ENCODE peak calls at places on chromosomes 5 and 9, in four cellular contexts. One of them, this sample, is unnamed.

GRCh38 chr9:89471390-89471789 is 26.5 kb downstream of the SEMA4D start:
- DNase-seq in NAMALWA: no peak
- DNase-seq in hypothalamus: no peak
- DNase-seq in AML-193: no peak
- DNase-seq in this sample: no peak

GRCh38 chr9:129380961-129381401 is 202.9 kb upstream of the IER5L start:
- DNase-seq in NAMALWA: no peak
- DNase-seq in hypothalamus: no peak
- DNase-seq in AML-193: no peak
- DNase-seq in this sample: no peak

GRCh38 chr9:6367128-6367741 is 39.1 kb downstream of the TPD52L3 start:
- DNase-seq in NAMALWA: no peak
- DNase-seq in hypothalamus: no peak
- DNase-seq in AML-193: no peak
- DNase-seq in this sample: no peak

GRCh38 chr5:129746884-129747283 is 1.0 kb upstream of the MINAR2 start:
- DNase-seq in NAMALWA: no peak
- DNase-seq in hypothalamus: no peak
- DNase-seq in AML-193: no peak
- DNase-seq in this sample: no peak

GRCh38 chr5:107486489-107486888 is 184.2 kb downstream of the EFNA5 start:
- DNase-seq in NAMALWA: no peak
- DNase-seq in hypothalamus: no peak
- DNase-seq in AML-193: peak
- DNase-seq in this sample: peak

GRCh38 chr9:91777437-91777836 is 172.6 kb downstream of the ROR2 start:
- DNase-seq in NAMALWA: no peak
- DNase-seq in hypothalamus: no peak
- DNase-seq in AML-193: no peak
- DNase-seq in this sample: no peak

GRCh38 chr9:37382161-37382981 is 40.1 kb upstream of the GRHPR start:
- DNase-seq in NAMALWA: peak
- DNase-seq in hypothalamus: no peak
- DNase-seq in AML-193: no peak
- DNase-seq in this sample: no peak

GRCh38 chr5:65778126-65778525 is 56.1 kb downstream of the NLN start:
- DNase-seq in NAMALWA: no peak
- DNase-seq in hypothalamus: no peak
- DNase-seq in AML-193: no peak
- DNase-seq in this sample: no peak

GRCh38 chr5:86565197-86565789 is 52.4 kb upstream of the COX7C start:
- DNase-seq in NAMALWA: no peak
- DNase-seq in hypothalamus: no peak
- DNase-seq in AML-193: no peak
- DNase-seq in this sample: peak

GRCh38 chr9:130110596-130111021 is 56.9 kb downstream of the GPR107 start:
- DNase-seq in NAMALWA: no peak
- DNase-seq in hypothalamus: no peak
- DNase-seq in AML-193: no peak
- DNase-seq in this sample: no peak

GRCh38 chr9:38092200-38092524 is 23.1 kb upstream of the SHB start:
- DNase-seq in NAMALWA: no peak
- DNase-seq in hypothalamus: no peak
- DNase-seq in AML-193: no peak
- DNase-seq in this sample: no peak

GRCh38 chr5:2219149-2219776 is 336.5 kb upstream of the IRX4 start:
- DNase-seq in NAMALWA: no peak
- DNase-seq in hypothalamus: no peak
- DNase-seq in AML-193: no peak
- DNase-seq in this sample: no peak

GRCh38 chr5:56588636-56589485 is 226.5 kb upstream of the MAP3K1 start:
- DNase-seq in NAMALWA: peak
- DNase-seq in hypothalamus: no peak
- DNase-seq in AML-193: no peak
- DNase-seq in this sample: no peak

GRCh38 chr5:157335534-157336422 is 69.9 kb downstream of the CYFIP2 start:
- DNase-seq in NAMALWA: no peak
- DNase-seq in hypothalamus: no peak
- DNase-seq in AML-193: no peak
- DNase-seq in this sample: no peak

GRCh38 chr9:35563791-35564197 is 41.3 kb upstream of the TESK1 start:
- DNase-seq in NAMALWA: no peak
- DNase-seq in hypothalamus: peak
- DNase-seq in AML-193: no peak
- DNase-seq in this sample: no peak

This sample was measured in KBM-7.